ENCODE peak calls at places on chromosomes 3 and 15, in four cellular contexts. E, W, Q and L are unnamed samples.

GRCh38 chr3:12049675-12050074 is 45.5 kb downstream of the SYN2 start:
- DNase-seq in W (peak), Q (no peak), E (no peak), L (no peak)

GRCh38 chr15:51132384-51133139 is 37.9 kb upstream of the TNFAIP8L3 start:
- DNase-seq in E (no peak), W (peak), Q (peak), L (peak)

GRCh38 chr3:30292192-30292893 is 314.1 kb upstream of the TGFBR2 start:
- DNase-seq in E (no peak), W (peak), Q (no peak), L (no peak)

GRCh38 chr3:70065666-70066253 is 66.2 kb downstream of the SAMMSON start:
- DNase-seq in W (no peak), E (no peak), Q (peak), L (no peak)

GRCh38 chr3:60829058-60829457 is 422.2 kb downstream of the FHIT start:
- DNase-seq in W (no peak), Q (no peak), E (no peak), L (no peak)

GRCh38 chr3:113249601-113250000 is 38.2 kb downstream of the BOC start:
- DNase-seq in Q (no peak), E (no peak), W (no peak), L (no peak)

GRCh38 chr15:75043509-75044257 is 20.3 kb downstream of the PPCDC start:
- DNase-seq in W (peak), Q (no peak), E (no peak), L (no peak)

GRCh38 chr3:179071161-179071568 is 444 bp downstream of the ZMAT3 start:
- DNase-seq in Q (peak), W (peak), E (no peak), L (no peak)

DNA sequence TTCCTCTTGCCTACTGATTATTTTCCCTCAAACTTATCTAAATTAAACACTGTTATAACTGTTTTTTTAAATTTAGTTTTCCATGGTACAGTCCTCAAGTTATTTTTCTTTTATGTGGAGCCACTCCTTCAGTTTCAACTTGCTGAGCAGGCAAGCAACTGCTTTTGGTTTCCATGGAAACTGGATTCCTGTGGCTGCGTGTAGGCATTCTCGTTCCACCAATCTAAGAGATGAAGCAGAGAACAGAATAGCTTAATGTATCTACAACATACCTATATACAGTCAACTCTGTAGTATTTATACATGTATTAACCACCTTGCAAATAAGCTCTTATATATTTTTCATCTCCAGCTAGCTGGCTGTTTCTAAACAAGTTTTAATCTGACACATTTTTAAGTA is 25.8 kb upstream of the ANXA2 start:
- DNase-seq in Q (peak), W (peak), E (no peak), L (no peak)
- H3K9ac ChIP-seq in Q (no peak), W (no peak), E (no peak), L (no peak)

DNA sequence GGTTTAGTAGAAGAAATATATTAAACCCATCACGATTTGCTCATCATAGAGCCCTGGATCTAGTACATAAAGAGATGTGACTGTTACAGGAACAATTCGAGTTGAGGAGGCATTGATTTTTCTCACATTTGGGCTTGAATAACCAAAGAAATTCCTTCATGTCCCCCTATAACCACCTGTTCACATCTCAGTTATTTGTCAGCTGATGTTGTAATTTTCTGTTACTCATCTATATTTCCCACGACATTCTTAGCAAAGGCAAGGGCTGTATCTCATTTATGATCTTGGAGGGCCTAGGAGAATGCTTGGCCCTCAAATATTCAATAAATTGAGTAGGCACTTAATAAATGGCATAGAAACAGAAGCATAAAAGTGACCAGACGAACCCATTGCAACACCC is 36.4 kb upstream of the GYG1 start:
- DNase-seq in W (no peak), E (no peak), Q (no peak), L (no peak)
- H3K56ac ChIP-seq in W (no peak), E (no peak), Q (peak), L (no peak)

GRCh38 chr3:32282578-32282977 is 44.1 kb downstream of the CMTM8 start:
- DNase-seq in E (no peak), W (no peak), Q (no peak), L (no peak)

GRCh38 chr3:32281570-32282106 is 43.2 kb downstream of the CMTM8 start:
- DNase-seq in E (no peak), Q (no peak), W (no peak), L (no peak)

GRCh38 chr3:32285910-32286309 is 47.4 kb downstream of the CMTM8 start:
- DNase-seq in Q (no peak), W (no peak), E (no peak), L (no peak)

GRCh38 chr3:32284443-32284842 is 46.0 kb downstream of the CMTM8 start:
- DNase-seq in E (no peak), W (no peak), Q (no peak), L (no peak)

DNA sequence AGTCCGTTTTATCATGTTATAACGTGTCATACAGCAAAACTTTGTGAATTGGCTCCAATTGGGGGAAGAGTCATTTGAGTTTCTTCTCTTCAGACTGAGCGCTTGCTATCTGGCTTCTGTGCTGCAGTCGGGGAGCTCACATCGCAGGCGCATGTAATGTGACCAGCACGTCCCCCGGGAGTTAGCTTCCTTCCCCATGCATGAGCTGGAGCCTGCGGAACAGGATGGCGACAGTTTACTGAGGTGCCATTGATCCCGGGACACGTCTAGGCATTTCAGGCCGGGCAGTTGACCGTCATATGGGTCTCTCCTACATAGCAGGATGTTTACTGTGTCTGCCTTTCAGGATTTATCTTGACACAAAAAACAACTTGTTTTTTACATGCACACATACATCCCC is 44.8 kb downstream of the CMTM8 start:
- DNase-seq in Q (no peak), W (no peak), E (no peak), L (no peak)
- H3K9ac ChIP-seq in Q (no peak), W (no peak), E (no peak), L (no peak)

DNA sequence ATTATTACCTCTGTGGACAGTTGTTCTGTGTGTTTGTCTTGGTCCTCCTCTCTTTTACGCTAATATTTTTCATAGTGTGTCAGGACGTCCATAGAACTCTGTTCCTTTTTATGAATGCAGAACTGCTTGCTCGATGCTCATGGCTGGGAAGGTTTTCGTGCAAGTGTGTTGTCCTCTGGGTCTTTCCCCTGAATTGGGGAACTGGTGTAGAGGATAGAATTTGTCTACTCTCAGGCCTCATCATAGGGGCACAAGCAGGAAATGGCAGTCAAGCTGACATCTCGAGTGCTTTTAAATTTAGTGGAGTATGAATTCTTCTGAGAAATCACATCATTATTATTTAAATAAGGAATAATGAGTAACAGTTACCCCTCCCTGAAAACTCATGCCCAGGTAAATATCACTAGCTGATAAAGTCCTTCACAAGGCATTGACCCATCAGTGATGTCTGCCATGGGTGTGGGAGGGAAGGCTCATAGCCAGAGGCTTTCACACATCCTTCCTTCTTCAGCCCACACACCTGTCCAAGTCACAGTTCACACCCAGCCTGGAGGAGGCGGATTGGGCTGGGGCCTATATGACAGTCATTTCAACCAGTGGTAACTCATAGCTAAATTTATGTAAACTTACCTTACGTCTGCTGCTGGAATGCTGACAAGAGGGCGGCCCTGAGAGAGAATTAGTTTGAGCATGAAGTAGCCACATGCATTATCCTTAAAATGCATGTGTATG is 226.1 kb downstream of the PLCL2 start:
- DNase-seq in W (no peak), E (no peak), Q (no peak), L (no peak)
- H3K56ac ChIP-seq in W (no peak), E (no peak), Q (no peak), L (no peak)

DNA sequence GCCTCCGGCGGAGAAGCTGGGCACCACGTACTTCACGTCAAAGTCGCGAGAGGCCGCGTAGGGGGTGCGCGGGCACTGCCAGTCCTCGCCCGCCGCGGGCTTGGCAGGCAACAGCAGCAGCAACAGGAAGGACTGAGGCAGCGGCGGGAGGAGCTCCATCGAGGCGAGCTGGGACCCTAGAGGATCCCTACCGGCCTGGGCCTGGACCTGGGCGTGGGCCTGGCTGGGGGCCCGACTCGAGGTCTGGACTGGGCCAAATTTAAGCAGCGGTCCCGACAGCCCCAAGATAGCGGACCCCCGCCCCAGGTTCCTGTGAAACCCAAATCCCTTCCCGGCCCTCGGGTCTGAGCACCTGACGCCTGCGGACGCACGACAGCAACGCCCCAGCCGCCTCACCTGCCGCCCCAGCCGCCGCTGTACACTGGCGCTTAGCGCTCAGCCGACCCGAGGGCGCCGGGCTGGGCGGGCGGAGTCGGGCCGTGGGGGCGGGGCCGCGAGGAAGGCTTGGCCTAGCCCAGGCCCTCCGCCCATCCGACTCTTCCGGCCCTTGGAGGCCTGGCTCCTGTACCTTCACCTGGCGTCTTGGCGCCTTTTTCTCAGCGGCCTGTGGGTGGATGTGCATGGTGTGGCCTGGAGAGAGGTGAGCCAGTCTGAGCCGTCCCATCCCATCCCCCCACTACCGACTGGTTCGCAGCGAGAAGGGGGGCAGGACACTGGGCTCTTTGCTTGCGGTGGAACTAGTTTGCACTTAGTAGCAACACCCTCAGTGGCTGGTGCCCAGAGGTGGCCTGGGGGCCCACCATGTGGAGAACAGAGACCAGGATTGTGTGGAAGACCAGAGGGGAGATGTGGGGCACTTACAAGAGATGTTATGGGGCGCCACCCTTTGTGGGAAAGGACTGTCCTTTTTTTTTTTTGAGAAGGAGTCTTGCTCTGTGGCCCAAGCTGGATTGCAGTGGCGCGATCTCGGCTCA is at the start of gene MST1R:
- DNase-seq in Q (peak), E (peak), W (no peak), L (peak)
- H3K9ac ChIP-seq in Q (peak), E (peak), W (no peak), L (no peak)

DNA sequence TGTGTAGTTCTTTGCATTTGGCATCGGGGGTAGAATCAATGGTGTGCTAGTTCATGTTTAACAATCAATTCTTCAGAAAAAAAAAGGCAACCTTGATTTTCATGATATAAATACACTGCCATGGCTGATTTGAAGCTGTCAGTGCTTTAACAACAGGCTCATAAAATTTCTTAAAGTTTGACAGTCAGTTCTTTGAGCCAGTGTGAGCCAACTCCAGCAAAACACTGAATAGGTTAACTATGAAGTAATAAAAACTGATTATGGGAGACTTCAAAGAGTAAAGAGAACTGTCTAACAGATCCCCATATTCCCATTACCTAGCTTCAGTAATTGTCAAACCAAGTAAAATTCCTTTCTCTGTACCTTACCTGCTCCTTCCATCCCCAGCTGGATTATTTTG is 241.7 kb upstream of the SUCLG2 start:
- DNase-seq in E (no peak), Q (no peak), W (no peak), L (no peak)
- H3K56ac ChIP-seq in E (no peak), Q (no peak), W (no peak), L (no peak)

DNA sequence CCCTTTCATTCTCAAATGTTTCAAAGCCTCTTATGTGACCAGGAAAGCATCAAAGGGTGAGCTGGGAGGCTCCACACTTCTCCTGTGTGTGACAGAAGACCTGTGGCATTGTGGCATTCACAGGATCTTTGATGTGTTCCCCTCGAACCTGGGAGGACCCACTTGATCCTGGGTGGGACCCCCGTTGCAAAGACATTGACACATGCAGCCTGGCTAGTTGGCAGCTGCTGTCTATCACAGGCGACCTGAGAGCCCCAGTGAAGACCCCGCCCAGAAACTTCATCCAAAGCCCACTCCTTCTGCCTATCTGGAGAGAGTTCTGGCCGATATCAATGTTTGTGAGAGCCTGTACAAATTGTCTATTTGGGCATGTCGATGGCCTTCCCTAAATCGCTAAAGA is 140.4 kb upstream of the ATP2B2 start:
- DNase-seq in Q (no peak), E (no peak), W (no peak), L (no peak)
- H3K9ac ChIP-seq in Q (no peak), E (no peak), W (no peak), L (no peak)

DNA sequence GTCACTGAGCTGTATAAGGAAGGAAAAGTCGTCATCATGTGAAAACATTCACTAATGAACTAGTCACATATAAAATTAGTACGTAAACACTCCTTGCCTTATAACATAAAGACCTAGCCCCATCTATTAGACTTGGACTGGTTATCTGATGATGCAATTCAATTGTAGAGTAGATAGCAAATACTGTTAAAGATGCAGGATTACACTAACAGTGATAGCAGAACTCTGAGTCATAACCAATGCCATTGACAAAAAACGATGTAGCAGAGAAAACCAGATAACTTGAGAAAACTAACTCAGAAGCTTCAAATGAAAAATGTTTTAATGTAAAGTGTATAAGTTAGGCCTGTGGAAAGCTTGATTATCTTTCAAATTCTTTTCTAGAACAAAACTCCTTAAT is 132.2 kb downstream of the WDR72 start:
- DNase-seq in W (no peak), Q (no peak), E (no peak), L (no peak)
- H3K56ac ChIP-seq in W (no peak), Q (no peak), E (no peak), L (no peak)

GRCh38 chr3:119294889-119295769 is 946 bp downstream of the ARHGAP31 start:
- DNase-seq in E (no peak), Q (peak), W (peak), L (peak)

GRCh38 chr3:119293761-119294401 is at the start of gene ARHGAP31:
- DNase-seq in E (no peak), Q (peak), W (peak), L (peak)

GRCh38 chr3:119295816-119296484 is 1.8 kb downstream of the ARHGAP31 start:
- DNase-seq in W (no peak), E (no peak), Q (no peak), L (no peak)

GRCh38 chr3:119293105-119293683 is 989 bp upstream of the ARHGAP31 start:
- DNase-seq in E (no peak), Q (no peak), W (no peak), L (no peak)

GRCh38 chr3:119294402-119294888 is 262 bp downstream of the ARHGAP31 start:
- DNase-seq in Q (no peak), E (no peak), W (no peak), L (no peak)
- H3K9ac ChIP-seq in Q (peak), E (peak), W (peak), L (no peak)

GRCh38 chr3:144363856-144364255 is 392.2 kb downstream of the DIPK2A start:
- DNase-seq in E (no peak), W (no peak), Q (no peak), L (no peak)

GRCh38 chr3:144375122-144375521 is 403.5 kb downstream of the DIPK2A start:
- DNase-seq in E (no peak), W (no peak), Q (no peak), L (no peak)

GRCh38 chr3:144364797-144365196 is 393.2 kb downstream of the DIPK2A start:
- DNase-seq in W (no peak), Q (peak), E (no peak), L (no peak)

DNA sequence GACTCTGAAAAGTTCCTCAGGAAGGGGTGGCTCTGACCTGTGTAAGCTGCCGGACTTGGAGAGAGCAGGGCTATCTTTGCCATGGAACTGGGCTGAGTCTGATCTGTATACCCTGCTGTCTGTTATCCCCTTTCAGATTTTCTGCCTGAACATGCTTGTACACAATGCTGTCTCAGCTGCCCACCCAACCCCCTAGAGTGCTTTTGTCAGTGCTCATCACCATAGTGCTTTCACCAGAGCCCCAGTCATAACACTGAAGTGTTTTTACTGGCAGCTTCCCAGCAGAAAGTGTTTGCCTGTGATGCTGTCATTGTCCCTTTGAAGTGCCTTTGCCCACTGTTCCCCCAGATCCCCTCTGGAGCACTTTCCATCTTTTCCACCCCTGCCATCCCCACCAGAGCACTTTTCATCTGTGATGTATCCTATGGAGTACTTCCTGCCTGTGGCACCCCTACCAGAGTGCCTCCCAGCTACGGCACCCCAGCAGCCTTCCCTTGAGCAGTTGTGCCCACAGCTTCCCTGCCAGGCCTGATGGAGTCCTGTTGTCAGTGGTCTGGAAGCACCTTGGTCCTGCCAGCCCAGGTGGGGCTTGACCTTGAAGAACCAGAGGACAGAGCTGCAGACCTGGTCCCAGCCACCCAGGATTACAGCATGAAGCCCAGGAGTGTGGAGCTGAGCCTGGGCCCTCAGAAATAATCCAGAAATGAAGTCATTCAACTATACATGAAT is 397.7 kb downstream of the DIPK2A start:
- DNase-seq in E (no peak), Q (no peak), W (no peak), L (no peak)
- H3K56ac ChIP-seq in E (no peak), Q (no peak), W (no peak), L (no peak)